ENCODE peak calls at places on chromosomes 11 and 22, in six cellular contexts. P is suprapubic skin; U is fibroblast of the aortic adventitia; I is tibial nerve; X is CD4-positive, alpha-beta T cell; Y is B cell. T is an unnamed sample.

GRCh38 chr22:24952837-24953293 is 349 bp downstream of the KIAA1671 start:
- DNase-seq in P (no peak), U (peak; percentile 61), I (no peak), X (no peak), Y (no peak), T (no peak)

GRCh38 chr11:64007160-64007628 is 21.0 kb downstream of the OTUB1 start:
- DNase-seq in P (no peak), U (peak; percentile 34), I (no peak), X (no peak), Y (no peak), T (no peak)

GRCh38 chr11:28760676-28761390 is 652.6 kb downstream of the METTL15 start:
- DNase-seq in P (no peak), U (no peak), I (no peak), X (no peak), Y (no peak), T (no peak)

GRCh38 chr11:48051217-48051848 is 71.0 kb downstream of the PTPRJ start:
- DNase-seq in P (no peak), U (no peak), I (no peak), X (no peak), Y (no peak), T (no peak)

GRCh38 chr22:20956258-20957117 is 10.6 kb upstream of the AIFM3 start:
- DNase-seq in P (no peak), U (peak; percentile 21), I (no peak), X (no peak), Y (no peak), T (no peak)

GRCh38 chr11:215581-216037 is 8.1 kb downstream of the RIC8A start:
- DNase-seq in P (peak; percentile 66), U (no peak), I (no peak), X (no peak), Y (no peak), T (no peak)

GRCh38 chr11:38791346-38791961 is 2193.4 kb upstream of the RAG2 start:
- DNase-seq in P (no peak), U (peak; percentile 67), I (no peak), X (no peak), Y (peak; percentile 8), T (peak; percentile 60)

GRCh38 chr11:3101921-3102640 is 44.9 kb upstream of the CARS1 start:
- DNase-seq in P (peak; percentile 67), U (no peak), I (no peak), X (peak; percentile 28), Y (no peak), T (no peak)

GRCh38 chr11:9363954-9364912 is 20.2 kb upstream of the IPO7 start:
- DNase-seq in P (peak; percentile 97), U (peak; percentile 95), I (peak; percentile 82), X (peak; percentile 71), Y (peak; percentile 89), T (peak; percentile 93)

GRCh38 chr11:124446926-124447325 is 1.4 kb upstream of the OR8B8 start:
- DNase-seq in P (no peak), U (no peak), I (no peak), X (no peak), Y (no peak), T (no peak)

GRCh38 chr11:8058216-8058615 is 22.8 kb upstream of the TUB start:
- DNase-seq in P (no peak), U (no peak), I (no peak), X (no peak), Y (no peak), T (no peak)

GRCh38 chr11:94835571-94835970 is 67.4 kb downstream of the AMOTL1 start:
- DNase-seq in P (no peak), U (peak; percentile 61), I (no peak), X (no peak), Y (no peak), T (no peak)

GRCh38 chr11:79809487-79809886 is 368.7 kb upstream of the TENM4 start:
- DNase-seq in P (no peak), U (no peak), I (no peak), X (no peak), Y (no peak), T (no peak)

GRCh38 chr11:8806974-8807373 is 104.0 kb upstream of the AKIP1 start:
- DNase-seq in P (no peak), U (no peak), I (no peak), X (no peak), Y (no peak), T (no peak)

GRCh38 chr11:74449369-74449931 is 17.9 kb downstream of the KCNE3 start:
- DNase-seq in P (no peak), U (peak; percentile 88), I (no peak), X (no peak), Y (peak; percentile 74), T (peak; percentile 68)

GRCh38 chr11:64765841-64766682 is 6.3 kb upstream of the PYGM start:
- DNase-seq in P (no peak), U (no peak), I (no peak), X (no peak), Y (no peak), T (no peak)

GRCh38 chr11:71248656-71249055 is 3.7 kb downstream of the SHANK2 start:
- DNase-seq in P (peak; percentile 43), U (no peak), I (no peak), X (no peak), Y (no peak), T (no peak)

GRCh38 chr11:2750601-2751522 is 51.1 kb upstream of the KCNQ1OT1 start:
- DNase-seq in P (no peak), U (no peak), I (no peak), X (no peak), Y (no peak), T (no peak)

GRCh38 chr11:47443028-47443700 is 5.8 kb downstream of the RAPSN start:
- DNase-seq in P (no peak), U (no peak), I (no peak), X (no peak), Y (no peak), T (no peak)

GRCh38 chr11:64765291-64765803 is 5.6 kb upstream of the PYGM start:
- DNase-seq in P (no peak), U (no peak), I (no peak), X (no peak), Y (no peak), T (no peak)

GRCh38 chr11:108535384-108535955 is 37.3 kb upstream of the POGLUT3 start:
- DNase-seq in P (no peak), U (no peak), I (no peak), X (no peak), Y (no peak), T (no peak)

DNA sequence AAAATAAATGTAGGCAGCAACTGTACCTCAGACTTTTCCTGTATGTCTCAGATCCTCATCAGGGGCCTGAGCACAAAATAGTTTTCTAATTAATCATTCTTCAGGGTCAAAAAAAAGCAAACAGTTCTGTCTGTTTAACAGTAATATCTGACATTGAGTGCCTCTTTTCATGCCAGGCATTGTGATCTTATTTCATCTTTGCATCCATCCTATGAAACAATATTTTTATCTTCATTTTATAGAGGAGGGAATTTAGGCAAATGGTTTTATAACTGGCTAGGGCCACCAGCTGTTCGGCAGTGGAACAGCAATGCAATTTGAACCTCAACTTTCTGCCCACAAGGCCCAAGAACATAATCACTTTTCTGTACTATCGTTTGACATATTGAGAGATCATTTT is 145.6 kb downstream of the WNT7B start:
- DNase-seq in P (no peak), U (peak; percentile 49), I (no peak), X (no peak), Y (no peak), T (no peak)
- TF ChIP-seq CTCF in P (peak; percentile 6), U (peak; percentile 76), I (no peak), X (no peak), Y (peak; percentile 9), T (peak; percentile 23)

DNA sequence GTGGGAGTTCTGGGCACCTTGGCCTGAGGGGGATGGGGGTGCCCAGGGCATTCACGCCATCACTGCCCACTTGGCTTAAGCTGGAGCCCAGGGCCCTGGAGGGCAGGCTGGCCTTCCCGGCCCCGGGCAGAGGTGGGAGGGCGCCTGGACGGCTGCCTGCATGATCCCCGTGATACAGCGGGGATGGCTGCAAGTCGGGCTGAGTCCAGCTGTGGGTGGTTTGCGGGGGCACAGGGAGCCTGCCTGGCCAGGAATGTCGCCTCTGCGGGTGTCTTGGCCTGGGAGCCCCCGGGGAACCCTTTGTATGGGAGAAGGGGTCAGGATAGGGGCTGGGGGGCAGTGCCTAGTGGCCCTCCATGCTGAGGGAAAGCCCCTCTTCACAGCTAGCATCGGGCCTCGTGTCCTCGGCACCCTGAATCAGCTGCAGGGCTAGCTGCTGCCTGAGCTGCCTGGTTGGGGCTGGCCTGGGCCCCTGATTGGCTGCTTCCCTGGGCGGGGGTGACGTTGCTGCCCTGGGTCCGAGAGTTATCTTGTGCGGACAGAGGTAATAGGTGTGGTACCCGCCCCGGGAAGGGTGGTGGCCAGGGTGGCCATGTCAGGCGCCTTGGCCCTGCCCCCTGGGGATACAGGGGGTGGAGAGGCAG is 8.2 kb downstream of the BRSK2 start:
- DNase-seq in P (no peak), U (no peak), I (no peak), X (no peak), Y (no peak), T (no peak)
- TF ChIP-seq CTCF in P (no peak), U (no peak), I (no peak), X (no peak), Y (no peak), T (no peak)

DNA sequence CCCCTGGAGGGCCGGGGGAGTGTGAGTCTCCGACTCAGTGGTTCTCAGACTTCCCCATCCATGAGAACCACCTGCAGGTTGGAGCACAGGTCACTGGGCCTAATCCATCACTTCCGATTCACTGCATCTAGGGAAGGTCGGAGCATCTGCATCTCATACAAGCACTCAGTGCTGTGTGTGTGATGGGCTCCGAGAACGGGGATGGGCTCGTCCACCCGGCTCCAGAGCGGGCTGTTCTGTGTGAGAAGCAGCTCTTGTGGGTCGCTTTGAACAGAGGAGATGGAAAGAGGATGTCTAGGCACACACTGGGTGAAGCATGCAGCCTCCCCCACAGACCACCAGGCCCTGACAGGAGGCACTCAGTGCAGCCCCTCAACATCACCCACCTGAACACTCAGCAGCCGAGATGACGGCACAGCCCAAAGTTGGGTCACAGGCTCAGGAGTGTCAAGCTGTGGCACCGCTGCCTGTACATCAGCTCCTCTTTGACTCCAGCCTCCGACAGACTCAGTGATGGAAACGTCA is 541.4 kb downstream of the BRD1 start:
- DNase-seq in P (peak; percentile 41), U (no peak), I (no peak), X (no peak), Y (no peak), T (no peak)
- TF ChIP-seq CTCF in P (no peak), U (no peak), I (no peak), X (no peak), Y (no peak), T (no peak)

DNA sequence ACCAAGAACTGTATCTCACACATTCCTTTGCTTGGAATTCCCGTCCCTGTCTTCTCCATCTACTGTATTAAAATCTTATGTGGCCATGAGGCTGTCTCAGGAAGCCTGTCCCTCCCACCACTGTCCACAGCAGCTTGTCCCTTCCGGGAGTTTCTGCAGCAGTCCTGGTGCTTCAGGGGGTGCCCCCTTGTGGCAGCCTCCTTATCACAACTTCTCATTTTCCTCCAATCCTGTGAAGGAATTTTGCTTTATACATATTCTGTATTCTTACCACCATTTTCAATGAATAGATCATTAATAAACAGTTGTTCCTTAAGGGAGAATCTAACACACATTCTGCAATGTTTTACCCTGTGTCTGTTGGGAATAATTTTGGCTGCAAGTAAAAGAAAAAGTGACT is 220.4 kb upstream of the RAG2 start:
- DNase-seq in P (no peak), U (peak; percentile 19), I (no peak), X (no peak), Y (no peak), T (peak; percentile 22)
- TF ChIP-seq CTCF in P (no peak), U (peak; percentile 44), I (no peak), X (no peak), Y (no peak), T (peak; percentile 24)

T was measured in GM12865.